ENCODE peak calls at places on chromosome 20, in five cellular contexts. C is mesenchymal stem cell, K is neuronal stem cell, I is IMR-90, G is H9. H is an unnamed sample.

GRCh38 chr20:18585134-18585533 is 2.7 kb upstream of the DTD1 start:
- DNase-seq in C (peak), K (no peak), I (peak), G (peak), H (no peak)

GRCh38 chr20:31605902-31606677 is 1.0 kb downstream of the ID1 start:
- DNase-seq in C (peak), K (no peak), I (no peak), G (peak), H (peak)

GRCh38 chr20:10376271-10377075 is 57.5 kb downstream of the MKKS start:
- DNase-seq in C (peak), K (no peak), I (peak), G (no peak), H (no peak)

GRCh38 chr20:12695937-12696336 is 312.8 kb upstream of the SPTLC3 start:
- DNase-seq in C (no peak), K (no peak), I (no peak), G (peak), H (no peak)

GRCh38 chr20:59866338-59866737 is 67.1 kb downstream of the SYCP2 start:
- DNase-seq in C (no peak), K (no peak), I (no peak), G (no peak), H (no peak)

GRCh38 chr20:48983423-48984400 is 62.2 kb downstream of the ARFGEF2 start:
- DNase-seq in C (peak), K (no peak), I (peak), G (no peak), H (no peak)

GRCh38 chr20:48283470-48284110 is 498.3 kb upstream of the SULF2 start:
- DNase-seq in C (no peak), K (no peak), I (peak), G (no peak), H (no peak)

GRCh38 chr20:61453219-61453618 is 201.2 kb downstream of the CDH4 start:
- DNase-seq in C (no peak), K (no peak), I (no peak), G (no peak), H (no peak)

GRCh38 chr20:59001449-59002171 is 5.4 kb downstream of the CTSZ start:
- DNase-seq in C (no peak), K (no peak), I (no peak), G (no peak), H (no peak)

DNA sequence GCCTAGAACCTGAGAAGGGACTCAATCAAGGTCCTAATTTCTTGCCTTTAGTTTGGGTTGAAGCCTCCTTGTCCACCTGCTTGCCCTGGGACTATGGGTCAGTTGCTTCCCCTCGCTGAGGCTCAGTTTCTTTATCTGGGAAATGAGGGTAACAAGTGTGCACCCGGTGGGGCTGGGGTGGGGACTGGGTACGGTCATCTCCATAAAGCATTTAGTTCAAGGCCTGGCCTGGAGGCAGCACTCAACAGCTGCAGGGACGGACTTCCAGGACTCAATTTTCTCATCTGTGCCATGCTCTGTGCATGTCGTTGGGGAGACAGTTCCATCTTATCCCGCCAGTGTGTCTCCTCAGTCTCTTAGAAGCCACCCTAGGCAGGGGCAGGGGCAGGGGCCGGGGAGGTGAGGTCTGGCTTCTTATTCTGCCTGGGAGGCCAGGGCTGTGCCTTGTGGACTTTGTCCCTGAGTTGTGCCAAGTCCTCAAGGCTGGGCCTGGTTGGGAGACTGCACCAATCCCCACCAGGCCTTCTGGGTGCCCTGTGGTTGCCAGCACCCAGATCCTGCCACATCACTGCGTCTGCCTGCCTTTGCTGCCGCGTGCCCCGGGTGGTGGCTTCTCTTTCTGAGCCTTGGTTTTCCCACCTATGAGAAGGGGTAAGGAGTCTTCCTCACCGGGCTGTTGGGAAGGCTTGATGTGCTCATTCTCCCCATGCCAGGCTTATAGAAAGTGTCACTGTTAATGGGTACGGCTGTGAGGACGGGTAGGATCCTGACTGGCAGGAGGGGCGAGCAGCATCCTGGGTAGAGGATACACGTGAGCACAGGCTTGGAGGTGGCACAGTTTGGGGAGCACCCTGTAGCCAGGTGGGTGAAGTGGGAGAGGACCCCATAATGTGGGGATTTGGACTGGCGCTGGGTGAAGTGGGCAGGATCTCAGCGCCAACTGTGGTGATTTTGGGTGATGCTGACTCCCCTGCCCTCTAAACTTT is 8.6 kb downstream of the SRC start:
- DNase-seq in C (no peak), K (no peak), I (no peak), G (no peak), H (no peak)
- H3K27ac ChIP-seq in C (no peak), K (no peak), I (no peak), G (no peak), H (no peak)

GRCh38 chr20:35263609-35264223 is 14.2 kb downstream of the MMP24OS start:
- DNase-seq in C (no peak), K (no peak), I (no peak), G (no peak), H (no peak)
- H3K4me2 ChIP-seq in C (peak), K (peak), I (peak), G (peak), H (peak)

DNA sequence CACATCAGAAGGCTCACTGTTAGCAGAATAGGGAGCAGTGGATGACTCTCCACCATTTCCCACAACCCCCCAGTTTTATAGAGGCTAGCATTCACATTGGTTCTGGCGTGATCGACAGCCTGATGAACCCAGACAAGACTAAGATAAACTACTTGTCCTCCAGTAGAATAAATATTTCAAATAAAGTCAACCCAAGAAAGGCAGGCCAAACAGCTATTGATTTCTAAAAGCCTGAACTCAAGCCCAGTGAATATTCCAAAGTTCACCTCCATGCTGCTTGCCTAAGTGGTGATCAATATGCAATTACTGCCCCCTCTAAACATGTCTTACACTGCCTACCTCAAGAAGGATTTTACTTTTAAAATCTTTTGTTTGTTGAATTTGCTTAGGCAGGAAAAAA is 104.5 kb downstream of the CTNNBL1 start:
- DNase-seq in C (no peak), K (no peak), I (no peak), G (no peak), H (no peak)
- H3K4ac ChIP-seq in C (no peak), K (no peak), I (no peak), G (no peak), H (no peak)

GRCh38 chr20:41390889-41391288 is 24.3 kb upstream of the EMILIN3 start:
- DNase-seq in C (no peak), K (no peak), I (no peak), G (no peak), H (no peak)

GRCh38 chr20:41391587-41392001 is 25.0 kb upstream of the EMILIN3 start:
- DNase-seq in C (no peak), K (no peak), I (no peak), G (no peak), H (peak)

GRCh38 chr20:41393705-41394066 is 27.1 kb upstream of the EMILIN3 start:
- DNase-seq in C (no peak), K (no peak), I (no peak), G (no peak), H (no peak)

GRCh38 chr20:41392871-41393704 is 26.5 kb upstream of the EMILIN3 start:
- DNase-seq in C (no peak), K (no peak), I (no peak), G (no peak), H (peak)

GRCh38 chr20:41392295-41392694 is 25.7 kb upstream of the EMILIN3 start:
- DNase-seq in C (no peak), K (no peak), I (no peak), G (no peak), H (peak)
- H3K27ac ChIP-seq in C (no peak), K (no peak), I (no peak), G (no peak), H (peak)

DNA sequence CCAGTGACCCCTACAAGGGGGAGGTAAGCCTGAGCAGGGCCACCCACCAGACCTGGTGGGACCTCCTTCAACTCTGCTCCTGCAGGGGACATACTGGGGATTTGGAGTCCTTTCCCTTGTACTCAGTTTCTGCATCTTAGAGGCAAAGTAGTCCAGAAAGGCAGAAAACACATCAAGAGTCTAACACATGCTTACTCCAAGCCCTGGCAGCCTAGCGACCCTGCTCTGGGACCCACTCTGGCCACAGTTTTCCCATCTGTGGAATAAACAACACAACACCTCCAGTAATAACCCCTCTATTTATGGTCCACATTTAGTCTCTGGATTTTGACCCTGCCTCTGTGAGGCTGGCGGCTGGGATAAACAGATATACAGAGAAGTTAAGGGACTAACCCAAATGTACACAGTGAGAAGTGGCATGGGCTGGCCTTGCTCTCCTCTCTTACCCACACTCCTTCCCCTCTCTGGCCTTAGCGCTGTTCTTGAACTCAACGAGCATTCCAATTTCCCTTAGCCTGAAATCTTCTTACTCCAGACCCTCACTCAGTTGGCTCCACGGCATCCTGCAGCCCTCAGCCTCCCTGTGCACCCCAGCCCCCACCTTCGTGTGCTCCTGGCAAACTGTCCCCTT is 16.1 kb upstream of the TLDC2 start:
- DNase-seq in C (peak), K (no peak), I (no peak), G (no peak), H (no peak)
- H3K4me2 ChIP-seq in C (no peak), K (no peak), I (peak), G (no peak), H (no peak)

GRCh38 chr20:37314099-37314498 is 24.6 kb downstream of the MANBAL start:
- DNase-seq in C (no peak), K (no peak), I (no peak), G (no peak), H (no peak)

GRCh38 chr20:37315293-37316110 is 26.0 kb downstream of the MANBAL start:
- DNase-seq in C (peak), K (no peak), I (peak), G (no peak), H (peak)

GRCh38 chr20:37316116-37316774 is 26.8 kb downstream of the MANBAL start:
- DNase-seq in C (peak), K (no peak), I (no peak), G (no peak), H (no peak)

GRCh38 chr20:37313546-37314091 is 24.2 kb downstream of the MANBAL start:
- DNase-seq in C (no peak), K (no peak), I (no peak), G (no peak), H (peak)

GRCh38 chr20:37314617-37315292 is 25.3 kb downstream of the MANBAL start:
- DNase-seq in C (no peak), K (no peak), I (peak), G (no peak), H (no peak)
- H3K4ac ChIP-seq in C (peak), K (no peak), I (peak), G (no peak), H (peak)

DNA sequence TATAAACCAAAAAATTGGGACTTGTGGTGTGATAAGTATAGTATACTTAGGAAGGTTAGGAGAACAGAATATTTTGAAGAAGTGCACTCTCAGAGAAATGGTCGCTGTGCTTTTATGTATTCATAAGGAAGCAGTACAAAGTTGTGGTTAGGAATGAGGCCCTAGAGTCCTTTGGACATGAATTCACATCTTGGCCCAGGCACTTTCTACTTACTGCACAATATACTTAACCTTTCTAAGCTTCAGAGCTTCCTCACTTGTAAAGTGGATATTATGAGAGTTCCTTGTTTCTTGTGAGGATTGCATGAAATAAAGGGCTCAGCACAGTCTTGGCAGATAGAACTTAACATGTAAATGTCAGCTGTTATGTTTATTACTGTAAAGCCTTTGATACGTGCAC is 21.0 kb upstream of the SERINC3 start:
- DNase-seq in C (no peak), K (no peak), I (no peak), G (no peak), H (no peak)
- H3K27ac ChIP-seq in C (no peak), K (no peak), I (no peak), G (no peak), H (no peak)

GRCh38 chr20:62686869-62687830 is 21.5 kb upstream of the NTSR1 start:
- DNase-seq in C (no peak), K (no peak), I (no peak), G (no peak), H (no peak)
- H3K4me2 ChIP-seq in C (no peak), K (no peak), I (no peak), G (no peak), H (no peak)

GRCh38 chr20:42974347-42974746 is 215.4 kb downstream of the PTPRT start:
- DNase-seq in C (no peak), K (no peak), I (no peak), G (no peak), H (no peak)
- H3K4ac ChIP-seq in C (no peak), K (no peak), I (no peak), G (no peak), H (no peak)

GRCh38 chr20:38144608-38145093 is 20.4 kb downstream of the TGM2 start:
- DNase-seq in C (no peak), K (no peak), I (no peak), G (no peak), H (no peak)

GRCh38 chr20:38143646-38144554 is 21.2 kb downstream of the TGM2 start:
- DNase-seq in C (peak), K (no peak), I (peak), G (no peak), H (peak)

GRCh38 chr20:38141889-38142494 is 23.1 kb downstream of the TGM2 start:
- DNase-seq in C (no peak), K (no peak), I (no peak), G (no peak), H (no peak)

GRCh38 chr20:38141154-38141888 is 23.7 kb downstream of the TGM2 start:
- DNase-seq in C (no peak), K (no peak), I (no peak), G (no peak), H (no peak)

DNA sequence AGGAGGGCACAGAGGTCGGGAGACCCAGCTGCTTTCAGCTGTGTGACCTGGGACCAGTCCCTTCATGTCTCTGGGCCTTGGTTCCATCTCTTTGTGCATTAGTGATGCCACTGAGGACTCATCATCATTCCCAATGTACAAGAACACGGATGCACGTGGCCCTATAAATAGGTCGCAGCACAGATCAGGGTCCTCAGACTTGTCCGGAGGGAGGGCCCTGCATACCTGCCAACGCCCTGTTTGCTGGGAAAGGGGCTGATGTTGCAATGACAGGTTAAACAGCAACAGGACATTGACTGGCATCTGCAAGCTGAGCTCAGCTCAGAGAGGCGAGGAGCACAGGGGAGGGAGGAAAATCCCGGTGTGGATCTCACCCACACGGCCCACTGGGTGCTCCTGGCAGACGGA is 21.8 kb downstream of the TGM2 start:
- DNase-seq in C (no peak), K (no peak), I (no peak), G (no peak), H (peak)
- H3K27ac ChIP-seq in C (no peak), K (no peak), I (no peak), G (no peak), H (no peak)

H was measured in trophoblast cell.